ENCODE peak calls at places on chromosomes 7 and 10, in nine cellular contexts. G, V, K, P, Q, R, O, T and W are unnamed samples.
A peak's percentile ranks its signal among the peaks of the same experiment; 100 is the strongest.

GRCh38 chr7:66409493-66409892 is 204.4 kb downstream of the TPST1 start:
- DNase-seq in G (no peak), V (no peak), K (no peak), P (no peak), Q (no peak), R (no peak), O (no peak), T (no peak), W (no peak)

GRCh38 chr10:79884006-79884405 is 57.5 kb downstream of the NUTM2E start:
- DNase-seq in G (no peak), V (peak; percentile 2), K (no peak), P (no peak), Q (peak; percentile 0), R (no peak), O (no peak), T (no peak), W (no peak)

GRCh38 chr7:12612622-12613021 is 42.1 kb downstream of the SCIN start:
- DNase-seq in G (no peak), V (no peak), K (no peak), P (no peak), Q (no peak), R (no peak), O (no peak), T (no peak), W (no peak)

GRCh38 chr10:86413046-86413728 is 46.6 kb upstream of the GRID1 start:
- DNase-seq in G (peak; percentile 45), V (peak; percentile 45), K (no peak), P (no peak), Q (no peak), R (peak; percentile 44), O (peak; percentile 14), T (no peak), W (no peak)

GRCh38 chr7:80453699-80454340 is 58.0 kb downstream of the GNAT3 start:
- DNase-seq in G (no peak), V (peak; percentile 69), K (no peak), P (no peak), Q (peak; percentile 20), R (peak; percentile 45), O (no peak), T (peak; percentile 21), W (no peak)

GRCh38 chr7:77940647-77941046 is 142.1 kb downstream of the PHTF2 start:
- DNase-seq in G (peak; percentile 6), V (peak; percentile 62), K (peak; percentile 49), P (peak; percentile 7), Q (peak; percentile 48), R (peak; percentile 47), O (peak; percentile 10), T (peak; percentile 48), W (peak; percentile 7)

GRCh38 chr7:30740417-30741181 is 11.3 kb upstream of the INMT start:
- DNase-seq in G (peak; percentile 18), V (peak; percentile 60), K (peak; percentile 69), P (peak; percentile 38), Q (peak; percentile 71), R (peak; percentile 53), O (peak; percentile 59), T (peak; percentile 80), W (no peak)

GRCh38 chr7:95596183-95597135 is at the start of gene PDK4:
- DNase-seq in G (peak; percentile 19), V (peak; percentile 94), K (peak; percentile 96), P (peak; percentile 1), Q (peak; percentile 69), R (peak; percentile 55), O (peak; percentile 51), T (peak; percentile 67), W (peak; percentile 91)

GRCh38 chr7:48389977-48390376 is 218.7 kb downstream of the ABCA13 start:
- DNase-seq in G (peak; percentile 35), V (peak; percentile 75), K (no peak), P (peak; percentile 91), Q (no peak), R (peak; percentile 77), O (no peak), T (no peak), W (peak; percentile 24)

GRCh38 chr7:97293031-97293430 is 175.5 kb downstream of the SDHAF3 start:
- DNase-seq in G (no peak), V (no peak), K (no peak), P (no peak), Q (no peak), R (no peak), O (no peak), T (no peak), W (no peak)

DNA sequence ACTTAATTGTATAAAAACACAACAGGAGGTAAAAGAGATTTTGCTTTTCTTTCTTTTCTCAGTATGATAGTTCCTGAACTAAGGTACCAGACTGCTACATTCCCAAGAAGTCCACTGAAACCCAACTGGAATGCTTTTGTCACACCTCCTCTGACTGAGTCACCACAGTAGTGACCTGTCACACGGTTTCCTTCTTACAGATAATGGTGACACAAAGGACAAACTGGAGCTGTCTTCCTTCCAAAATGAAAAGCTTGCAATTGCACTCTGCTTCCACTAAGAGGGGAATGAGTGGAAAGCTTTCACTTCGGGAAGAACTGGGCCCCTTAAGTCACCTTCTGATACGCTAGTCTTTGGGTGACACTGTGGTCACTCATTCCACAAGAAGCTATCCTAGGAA is 122.2 kb downstream of the KMT2E start:
- DNase-seq in G (no peak), V (no peak), K (no peak), P (no peak), Q (peak; percentile 7), R (no peak), O (no peak), T (peak; percentile 18), W (no peak)
- TF ChIP-seq CTCF in G (peak; percentile 12), V (no peak), K (peak; percentile 13), P (peak; percentile 12), Q (peak; percentile 29), R (no peak), O (no peak), T (peak; percentile 23), W (no peak)

GRCh38 chr7:101898019-101898575 is 80.7 kb downstream of the CUX1 start:
- DNase-seq in G (no peak), V (no peak), K (no peak), P (no peak), Q (no peak), R (no peak), O (no peak), T (no peak), W (no peak)

GRCh38 chr7:101902680-101903504 is 85.5 kb downstream of the CUX1 start:
- DNase-seq in G (no peak), V (no peak), K (no peak), P (no peak), Q (no peak), R (no peak), O (no peak), T (no peak), W (no peak)

GRCh38 chr7:101901661-101902491 is 84.5 kb downstream of the CUX1 start:
- DNase-seq in G (peak; percentile 56), V (peak; percentile 59), K (no peak), P (no peak), Q (no peak), R (peak; percentile 44), O (no peak), T (no peak), W (no peak)

GRCh38 chr7:101900103-101900502 is 82.7 kb downstream of the CUX1 start:
- DNase-seq in G (no peak), V (no peak), K (peak; percentile 59), P (peak; percentile 48), Q (no peak), R (no peak), O (no peak), T (no peak), W (no peak)

GRCh38 chr7:101899616-101900015 is 82.2 kb downstream of the CUX1 start:
- DNase-seq in G (no peak), V (no peak), K (no peak), P (no peak), Q (no peak), R (no peak), O (no peak), T (no peak), W (no peak)
- H3K4me3 ChIP-seq in G (peak overlapping the region; percentile 25), V (peak overlapping the region; percentile 22), K (peak overlapping the region; percentile 51), P (peak overlapping the region; percentile 16), Q (no peak overlapping the region), R (peak overlapping the region; percentile 36), O (peak overlapping the region; percentile 51), T (no peak overlapping the region), W (no peak overlapping the region)

GRCh38 chr7:101319401-101319800 is 2.2 kb downstream of the IFT22 start:
- DNase-seq in G (no peak), V (no peak), K (no peak), P (no peak), Q (no peak), R (no peak), O (no peak), T (no peak), W (no peak)

GRCh38 chr7:101321491-101322401 is at the start of gene IFT22:
- DNase-seq in G (peak; percentile 78), V (peak; percentile 86), K (peak; percentile 86), P (peak; percentile 81), Q (peak; percentile 99), R (peak; percentile 86), O (peak; percentile 87), T (peak; percentile 99), W (peak; percentile 70)
- TF ChIP-seq CTCF in G (peak; percentile 21), V (peak; percentile 37), K (peak; percentile 36), P (peak; percentile 47), Q (peak; percentile 54), R (peak; percentile 55), O (peak; percentile 56), T (peak; percentile 57), W (peak; percentile 52)

GRCh38 chr10:120182431-120182830 is 274.6 kb upstream of the PLPP4 start:
- DNase-seq in G (no peak), V (no peak), K (no peak), P (no peak), Q (no peak), R (no peak), O (no peak), T (no peak), W (no peak)

GRCh38 chr10:120183546-120183945 is 273.5 kb upstream of the PLPP4 start:
- DNase-seq in G (no peak), V (no peak), K (no peak), P (no peak), Q (no peak), R (no peak), O (no peak), T (no peak), W (no peak)

GRCh38 chr10:120186506-120186905 is 270.5 kb upstream of the PLPP4 start:
- DNase-seq in G (no peak), V (no peak), K (no peak), P (no peak), Q (peak; percentile 87), R (no peak), O (no peak), T (no peak), W (no peak)

GRCh38 chr10:120181154-120181553 is 275.9 kb upstream of the PLPP4 start:
- DNase-seq in G (no peak), V (no peak), K (no peak), P (no peak), Q (no peak), R (no peak), O (no peak), T (no peak), W (no peak)

DNA sequence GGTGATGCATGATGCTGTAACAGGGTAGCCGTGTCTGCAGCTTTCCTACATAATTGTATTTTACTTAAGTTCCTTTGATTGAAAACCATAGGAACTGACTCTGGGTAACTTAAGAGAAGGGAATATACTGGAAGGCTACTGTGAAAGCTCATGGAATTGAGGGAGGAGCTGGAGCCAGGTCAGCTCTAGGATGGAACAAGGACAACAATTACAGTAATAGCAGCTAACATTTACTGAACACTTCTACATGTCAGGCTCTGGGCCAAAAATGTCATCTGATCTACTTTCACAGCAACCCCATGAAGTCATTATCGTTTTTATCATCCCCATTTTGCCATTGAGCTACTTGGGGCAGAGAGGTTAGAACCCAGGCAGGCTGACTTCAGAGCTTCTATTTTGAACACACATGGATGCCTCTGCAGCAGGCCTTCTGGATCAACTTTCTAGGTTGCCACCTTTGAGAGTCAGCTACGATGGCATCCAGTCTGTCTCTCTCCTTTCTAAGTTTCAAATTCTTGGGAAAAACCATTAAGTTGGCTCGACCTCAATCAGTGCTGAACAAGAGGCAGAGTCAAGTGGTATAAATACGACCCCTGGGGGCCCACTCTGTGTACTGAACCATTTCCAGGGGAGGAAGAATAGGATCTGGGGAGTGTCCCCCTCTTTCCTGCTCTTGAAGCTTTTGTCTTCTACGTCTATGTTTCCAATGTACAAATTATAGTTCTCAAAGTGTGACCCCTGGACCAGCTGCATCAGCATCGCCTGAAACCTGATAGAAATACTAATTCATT is 272.3 kb upstream of the PLPP4 start:
- DNase-seq in G (no peak), V (no peak), K (no peak), P (no peak), Q (no peak), R (no peak), O (no peak), T (peak; percentile 40), W (no peak)
- H3K4me3 ChIP-seq in G (no peak overlapping the region), V (no peak overlapping the region), K (no peak overlapping the region), P (no peak overlapping the region), Q (no peak overlapping the region), R (no peak overlapping the region), O (no peak overlapping the region), T (no peak overlapping the region), W (no peak overlapping the region)